ENCODE peak calls at places on chromosomes 12 and 14, in eight cellular contexts. One of them, this sample, is unnamed.

GRCh38 chr14:94342334-94342934 is 19.3 kb upstream of the SERPINA6 start:
- DNase-seq in spleen: no peak
- DNase-seq in activated T-helper 1 cell treated with anti-CD3 and anti-CD28 coated beads, Interleukin-2, amount 50 U/mL, for 16 hours: no peak
- DNase-seq in fibroblast of the conjunctiva: peak
- DNase-seq in fibroblast of the aortic adventitia: peak
- DNase-seq in AG20443: peak
- DNase-seq in T-helper 1 cell: no peak
- DNase-seq in stimulated activated CD4-positive, alpha-beta T cell treated with anti-CD3 and anti-CD28 coated beads, Interleukin-4, amount 100 ng/mL, for 1 hour: peak
- DNase-seq in this sample: no peak

GRCh38 chr12:76519538-76519937 is 40.0 kb downstream of the OSBPL8 start:
- DNase-seq in fibroblast of the aortic adventitia: no peak
- DNase-seq in fibroblast of the conjunctiva: no peak
- DNase-seq in activated T-helper 1 cell treated with anti-CD3 and anti-CD28 coated beads, Interleukin-2, amount 50 U/mL, for 16 hours: no peak
- DNase-seq in spleen: no peak
- DNase-seq in stimulated activated CD4-positive, alpha-beta T cell treated with anti-CD3 and anti-CD28 coated beads, Interleukin-4, amount 100 ng/mL, for 1 hour: no peak
- DNase-seq in T-helper 1 cell: no peak
- DNase-seq in AG20443: no peak
- DNase-seq in this sample: no peak

GRCh38 chr12:22687677-22688076 is 62.7 kb downstream of the ETNK1 start:
- DNase-seq in fibroblast of the conjunctiva: no peak
- DNase-seq in fibroblast of the aortic adventitia: peak
- DNase-seq in activated T-helper 1 cell treated with anti-CD3 and anti-CD28 coated beads, Interleukin-2, amount 50 U/mL, for 16 hours: no peak
- DNase-seq in AG20443: peak
- DNase-seq in T-helper 1 cell: no peak
- DNase-seq in spleen: no peak
- DNase-seq in stimulated activated CD4-positive, alpha-beta T cell treated with anti-CD3 and anti-CD28 coated beads, Interleukin-4, amount 100 ng/mL, for 1 hour: no peak
- DNase-seq in this sample: no peak

GRCh38 chr14:100665518-100666032 is 61.1 kb upstream of the DLK1 start:
- DNase-seq in spleen: no peak
- DNase-seq in stimulated activated CD4-positive, alpha-beta T cell treated with anti-CD3 and anti-CD28 coated beads, Interleukin-4, amount 100 ng/mL, for 1 hour: no peak
- DNase-seq in fibroblast of the aortic adventitia: peak
- DNase-seq in AG20443: no peak
- DNase-seq in T-helper 1 cell: no peak
- DNase-seq in fibroblast of the conjunctiva: no peak
- DNase-seq in activated T-helper 1 cell treated with anti-CD3 and anti-CD28 coated beads, Interleukin-2, amount 50 U/mL, for 16 hours: no peak
- DNase-seq in this sample: no peak

GRCh38 chr12:61348871-61349270 is 911.3 kb upstream of the USP15 start:
- DNase-seq in spleen: no peak
- DNase-seq in activated T-helper 1 cell treated with anti-CD3 and anti-CD28 coated beads, Interleukin-2, amount 50 U/mL, for 16 hours: no peak
- DNase-seq in T-helper 1 cell: no peak
- DNase-seq in stimulated activated CD4-positive, alpha-beta T cell treated with anti-CD3 and anti-CD28 coated beads, Interleukin-4, amount 100 ng/mL, for 1 hour: no peak
- DNase-seq in AG20443: no peak
- DNase-seq in fibroblast of the aortic adventitia: no peak
- DNase-seq in fibroblast of the conjunctiva: no peak
- DNase-seq in this sample: no peak

GRCh38 chr12:40330180-40330579 is 105.4 kb downstream of the LRRK2 start:
- DNase-seq in fibroblast of the conjunctiva: no peak
- DNase-seq in spleen: no peak
- DNase-seq in stimulated activated CD4-positive, alpha-beta T cell treated with anti-CD3 and anti-CD28 coated beads, Interleukin-4, amount 100 ng/mL, for 1 hour: no peak
- DNase-seq in activated T-helper 1 cell treated with anti-CD3 and anti-CD28 coated beads, Interleukin-2, amount 50 U/mL, for 16 hours: no peak
- DNase-seq in fibroblast of the aortic adventitia: no peak
- DNase-seq in T-helper 1 cell: no peak
- DNase-seq in AG20443: no peak
- DNase-seq in this sample: no peak

GRCh38 chr12:81950871-81951270 is 191.7 kb upstream of the PPFIA2 start:
- DNase-seq in T-helper 1 cell: no peak
- DNase-seq in AG20443: no peak
- DNase-seq in stimulated activated CD4-positive, alpha-beta T cell treated with anti-CD3 and anti-CD28 coated beads, Interleukin-4, amount 100 ng/mL, for 1 hour: no peak
- DNase-seq in spleen: no peak
- DNase-seq in fibroblast of the aortic adventitia: no peak
- DNase-seq in fibroblast of the conjunctiva: no peak
- DNase-seq in activated T-helper 1 cell treated with anti-CD3 and anti-CD28 coated beads, Interleukin-2, amount 50 U/mL, for 16 hours: no peak
- DNase-seq in this sample: no peak

GRCh38 chr12:11693626-11694025 is 44.2 kb downstream of the ETV6 start:
- DNase-seq in spleen: no peak
- DNase-seq in AG20443: no peak
- DNase-seq in stimulated activated CD4-positive, alpha-beta T cell treated with anti-CD3 and anti-CD28 coated beads, Interleukin-4, amount 100 ng/mL, for 1 hour: no peak
- DNase-seq in fibroblast of the aortic adventitia: no peak
- DNase-seq in T-helper 1 cell: no peak
- DNase-seq in activated T-helper 1 cell treated with anti-CD3 and anti-CD28 coated beads, Interleukin-2, amount 50 U/mL, for 16 hours: no peak
- DNase-seq in fibroblast of the conjunctiva: no peak
- DNase-seq in this sample: no peak

GRCh38 chr14:35113308-35113950 is 8.4 kb downstream of the PPP2R3C start:
- DNase-seq in activated T-helper 1 cell treated with anti-CD3 and anti-CD28 coated beads, Interleukin-2, amount 50 U/mL, for 16 hours: no peak
- DNase-seq in fibroblast of the conjunctiva: no peak
- DNase-seq in spleen: no peak
- DNase-seq in stimulated activated CD4-positive, alpha-beta T cell treated with anti-CD3 and anti-CD28 coated beads, Interleukin-4, amount 100 ng/mL, for 1 hour: no peak
- DNase-seq in T-helper 1 cell: no peak
- DNase-seq in AG20443: no peak
- DNase-seq in fibroblast of the aortic adventitia: no peak
- DNase-seq in this sample: no peak

GRCh38 chr14:75783184-75783583 is 122.1 kb downstream of the TTLL5 start:
- DNase-seq in fibroblast of the conjunctiva: no peak
- DNase-seq in stimulated activated CD4-positive, alpha-beta T cell treated with anti-CD3 and anti-CD28 coated beads, Interleukin-4, amount 100 ng/mL, for 1 hour: no peak
- DNase-seq in AG20443: no peak
- DNase-seq in fibroblast of the aortic adventitia: no peak
- DNase-seq in activated T-helper 1 cell treated with anti-CD3 and anti-CD28 coated beads, Interleukin-2, amount 50 U/mL, for 16 hours: no peak
- DNase-seq in spleen: no peak
- DNase-seq in T-helper 1 cell: no peak
- DNase-seq in this sample: no peak

GRCh38 chr12:114744696-114745095 is 60.7 kb upstream of the TBX3 start:
- DNase-seq in stimulated activated CD4-positive, alpha-beta T cell treated with anti-CD3 and anti-CD28 coated beads, Interleukin-4, amount 100 ng/mL, for 1 hour: no peak
- DNase-seq in fibroblast of the aortic adventitia: peak
- DNase-seq in activated T-helper 1 cell treated with anti-CD3 and anti-CD28 coated beads, Interleukin-2, amount 50 U/mL, for 16 hours: no peak
- DNase-seq in AG20443: peak
- DNase-seq in fibroblast of the conjunctiva: peak
- DNase-seq in spleen: no peak
- DNase-seq in T-helper 1 cell: no peak
- DNase-seq in this sample: no peak

GRCh38 chr12:113620437-113620976 is 148.8 kb upstream of the LHX5 start:
- DNase-seq in T-helper 1 cell: no peak
- DNase-seq in AG20443: no peak
- DNase-seq in spleen: no peak
- DNase-seq in fibroblast of the conjunctiva: no peak
- DNase-seq in fibroblast of the aortic adventitia: no peak
- DNase-seq in activated T-helper 1 cell treated with anti-CD3 and anti-CD28 coated beads, Interleukin-2, amount 50 U/mL, for 16 hours: no peak
- DNase-seq in stimulated activated CD4-positive, alpha-beta T cell treated with anti-CD3 and anti-CD28 coated beads, Interleukin-4, amount 100 ng/mL, for 1 hour: no peak
- DNase-seq in this sample: no peak

GRCh38 chr14:74865156-74865555 is 10.8 kb downstream of the PROX2 start:
- DNase-seq in activated T-helper 1 cell treated with anti-CD3 and anti-CD28 coated beads, Interleukin-2, amount 50 U/mL, for 16 hours: no peak
- DNase-seq in AG20443: no peak
- DNase-seq in spleen: no peak
- DNase-seq in stimulated activated CD4-positive, alpha-beta T cell treated with anti-CD3 and anti-CD28 coated beads, Interleukin-4, amount 100 ng/mL, for 1 hour: no peak
- DNase-seq in fibroblast of the aortic adventitia: no peak
- DNase-seq in T-helper 1 cell: no peak
- DNase-seq in fibroblast of the conjunctiva: no peak
- DNase-seq in this sample: no peak

GRCh38 chr12:86748874-86749273 is 492.7 kb upstream of the MGAT4C start:
- DNase-seq in fibroblast of the conjunctiva: no peak
- DNase-seq in spleen: no peak
- DNase-seq in stimulated activated CD4-positive, alpha-beta T cell treated with anti-CD3 and anti-CD28 coated beads, Interleukin-4, amount 100 ng/mL, for 1 hour: no peak
- DNase-seq in activated T-helper 1 cell treated with anti-CD3 and anti-CD28 coated beads, Interleukin-2, amount 50 U/mL, for 16 hours: no peak
- DNase-seq in T-helper 1 cell: no peak
- DNase-seq in fibroblast of the aortic adventitia: no peak
- DNase-seq in AG20443: no peak
- DNase-seq in this sample: no peak

GRCh38 chr12:85825751-85826150 is 10.5 kb downstream of the RASSF9 start:
- DNase-seq in stimulated activated CD4-positive, alpha-beta T cell treated with anti-CD3 and anti-CD28 coated beads, Interleukin-4, amount 100 ng/mL, for 1 hour: no peak
- DNase-seq in AG20443: no peak
- DNase-seq in spleen: no peak
- DNase-seq in T-helper 1 cell: no peak
- DNase-seq in activated T-helper 1 cell treated with anti-CD3 and anti-CD28 coated beads, Interleukin-2, amount 50 U/mL, for 16 hours: no peak
- DNase-seq in fibroblast of the conjunctiva: no peak
- DNase-seq in fibroblast of the aortic adventitia: no peak
- DNase-seq in this sample: no peak

GRCh38 chr14:92143962-92144361 is 22.2 kb downstream of the CPSF2 start:
- DNase-seq in AG20443: no peak
- DNase-seq in fibroblast of the aortic adventitia: no peak
- DNase-seq in T-helper 1 cell: no peak
- DNase-seq in spleen: no peak
- DNase-seq in activated T-helper 1 cell treated with anti-CD3 and anti-CD28 coated beads, Interleukin-2, amount 50 U/mL, for 16 hours: no peak
- DNase-seq in fibroblast of the conjunctiva: no peak
- DNase-seq in stimulated activated CD4-positive, alpha-beta T cell treated with anti-CD3 and anti-CD28 coated beads, Interleukin-4, amount 100 ng/mL, for 1 hour: no peak
- DNase-seq in this sample: no peak

GRCh38 chr12:24664151-24664550 is 284.8 kb downstream of the BCAT1 start:
- DNase-seq in AG20443: no peak
- DNase-seq in activated T-helper 1 cell treated with anti-CD3 and anti-CD28 coated beads, Interleukin-2, amount 50 U/mL, for 16 hours: no peak
- DNase-seq in spleen: no peak
- DNase-seq in fibroblast of the aortic adventitia: no peak
- DNase-seq in T-helper 1 cell: no peak
- DNase-seq in fibroblast of the conjunctiva: no peak
- DNase-seq in stimulated activated CD4-positive, alpha-beta T cell treated with anti-CD3 and anti-CD28 coated beads, Interleukin-4, amount 100 ng/mL, for 1 hour: no peak
- DNase-seq in this sample: no peak

This sample was measured in activated naive CD4-positive, alpha-beta T cell treated with anti-CD3 and anti-CD28 coated beads, Interleukin-2, amount 50 U/mL, for 72 hours.